ENCODE peak calls at places on chromosome 12, in six cellular contexts. C is cardiac muscle cell; H is activated CD8-positive, alpha-beta T cell treated with anti-CD3 and anti-CD28 coated beads for 36 hours; W is GM12865; E is lower lobe of right lung; B is LNCaP clone FGC. F is an unnamed sample.

GRCh38 chr12:62660763-62661162 is 194.1 kb downstream of the MON2 start:
- DNase-seq in C (no peak), H (no peak), W (no peak), E (no peak), B (no peak), F (no peak)

GRCh38 chr12:100141666-100141997 is 1.0 kb downstream of the BLTP3B start:
- DNase-seq in C (no peak), H (peak; percentile 53), W (peak; percentile 56), E (no peak), B (no peak), F (peak; percentile 31)

GRCh38 chr12:127670294-127670693 is 596.7 kb upstream of the TMEM132C start:
- DNase-seq in C (no peak), H (no peak), W (no peak), E (no peak), B (no peak), F (no peak)

GRCh38 chr12:109102491-109102890 is 5.1 kb downstream of the UNG start:
- DNase-seq in C (no peak), H (no peak), W (no peak), E (no peak), B (no peak), F (no peak)

GRCh38 chr12:93146278-93146939 is 217.3 kb upstream of the EEA1 start:
- DNase-seq in C (no peak), H (no peak), W (no peak), E (no peak), B (no peak), F (no peak)

GRCh38 chr12:21828111-21828775 is 53.7 kb upstream of the KCNJ8 start:
- DNase-seq in C (no peak), H (no peak), W (no peak), E (no peak), B (no peak), F (no peak)

GRCh38 chr12:123532021-123532420 is 1.5 kb downstream of the RILPL1 start:
- DNase-seq in C (no peak), H (peak; percentile 15), W (peak; percentile 55), E (no peak), B (no peak), F (peak; percentile 56)

GRCh38 chr12:67681145-67681778 is 32.7 kb downstream of the DYRK2 start:
- DNase-seq in C (no peak), H (no peak), W (no peak), E (no peak), B (no peak), F (no peak)

GRCh38 chr12:20421338-20421890 is 53.1 kb downstream of the PDE3A start:
- DNase-seq in C (peak; percentile 36), H (peak; percentile 6), W (peak; percentile 7), E (no peak), B (peak; percentile 63), F (peak; percentile 2)

GRCh38 chr12:54390668-54391551 is 6.4 kb upstream of the ZNF385A start:
- DNase-seq in C (peak; percentile 81), H (peak; percentile 84), W (peak; percentile 64), E (no peak), B (no peak), F (peak; percentile 88)

GRCh38 chr12:27277846-27278260 is 33.8 kb downstream of the STK38L start:
- DNase-seq in C (peak; percentile 64), H (peak; percentile 19), W (peak; percentile 73), E (no peak), B (no peak), F (peak; percentile 38)

GRCh38 chr12:53749986-53750811 is 1.6 kb downstream of the CISTR start:
- DNase-seq in C (no peak), H (no peak), W (no peak), E (no peak), B (no peak), F (no peak)

GRCh38 chr12:124289634-124290600 is 5.0 kb upstream of the RFLNA start:
- DNase-seq in C (no peak), H (no peak), W (no peak), E (peak; percentile 44), B (no peak), F (no peak)

GRCh38 chr12:81083906-81084513 is 6.1 kb downstream of the ACSS3 start:
- DNase-seq in C (no peak), H (no peak), W (no peak), E (no peak), B (no peak), F (no peak)

GRCh38 chr12:112557954-112558630 is 139.3 kb downstream of the PTPN11 start:
- DNase-seq in C (no peak), H (no peak), W (no peak), E (no peak), B (no peak), F (no peak)

GRCh38 chr12:27818421-27818918 is 38.4 kb upstream of the MANSC4 start:
- DNase-seq in C (no peak), H (no peak), W (no peak), E (no peak), B (no peak), F (no peak)

GRCh38 chr12:125216720-125217119 is 151.5 kb downstream of the AACS start:
- DNase-seq in C (no peak), H (no peak), W (no peak), E (no peak), B (no peak), F (no peak)

GRCh38 chr12:108948369-108948768 is 68.5 kb downstream of the DAO start:
- DNase-seq in C (no peak), H (no peak), W (no peak), E (no peak), B (no peak), F (no peak)

GRCh38 chr12:126914170-126914796 is 1352.7 kb upstream of the TMEM132C start:
- DNase-seq in C (no peak), H (no peak), W (no peak), E (no peak), B (no peak), F (no peak)

GRCh38 chr12:27319394-27319793 is 13.2 kb upstream of the BMAL2 start:
- DNase-seq in C (no peak), H (no peak), W (no peak), E (no peak), B (no peak), F (no peak)

GRCh38 chr12:6914246-6914947 is at the start of gene ENO2:
- DNase-seq in C (peak; percentile 80), H (peak; percentile 88), W (peak; percentile 72), E (peak; percentile 82), B (no peak), F (peak; percentile 92)

GRCh38 chr12:58346032-58346632 is 404.8 kb downstream of the ATP23 start:
- DNase-seq in C (peak; percentile 51), H (no peak), W (peak; percentile 24), E (no peak), B (no peak), F (peak; percentile 32)

DNA sequence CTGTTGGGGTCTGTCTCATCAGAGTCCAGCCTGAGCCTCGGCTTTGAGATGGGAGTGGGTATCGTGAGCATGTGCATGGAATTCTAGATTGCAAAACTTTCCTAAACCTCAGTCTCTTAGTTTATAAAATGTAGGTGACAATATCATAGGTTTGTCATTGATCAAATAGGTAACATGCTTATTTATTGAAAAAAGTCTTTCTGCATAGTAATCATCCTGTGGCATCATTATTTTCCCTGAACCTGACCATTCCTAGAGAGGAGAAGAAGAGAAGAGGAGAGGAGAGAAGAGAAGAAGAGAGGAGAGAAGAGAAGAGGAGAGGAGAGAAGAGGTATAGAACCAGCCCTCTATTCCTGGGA is 4.1 kb downstream of the SMIM41 start:
- DNase-seq in C (no peak), H (no peak), W (no peak), E (no peak), B (no peak), F (no peak)
- TF ChIP-seq CTCF in C (no peak), H (peak; percentile 13), W (no peak), E (no peak), B (no peak), F (no peak)

GRCh38 chr12:91630906-91631305 is 448.3 kb upstream of the DCN start:
- DNase-seq in C (no peak), H (no peak), W (no peak), E (no peak), B (no peak), F (no peak)

GRCh38 chr12:91632042-91632786 is 449.6 kb upstream of the DCN start:
- DNase-seq in C (no peak), H (no peak), W (no peak), E (no peak), B (no peak), F (no peak)

GRCh38 chr12:91633206-91633605 is 450.6 kb upstream of the DCN start:
- DNase-seq in C (no peak), H (no peak), W (no peak), E (no peak), B (no peak), F (no peak)

GRCh38 chr12:91636721-91637120 is 454.1 kb upstream of the DCN start:
- DNase-seq in C (no peak), H (no peak), W (no peak), E (no peak), B (no peak), F (no peak)

DNA sequence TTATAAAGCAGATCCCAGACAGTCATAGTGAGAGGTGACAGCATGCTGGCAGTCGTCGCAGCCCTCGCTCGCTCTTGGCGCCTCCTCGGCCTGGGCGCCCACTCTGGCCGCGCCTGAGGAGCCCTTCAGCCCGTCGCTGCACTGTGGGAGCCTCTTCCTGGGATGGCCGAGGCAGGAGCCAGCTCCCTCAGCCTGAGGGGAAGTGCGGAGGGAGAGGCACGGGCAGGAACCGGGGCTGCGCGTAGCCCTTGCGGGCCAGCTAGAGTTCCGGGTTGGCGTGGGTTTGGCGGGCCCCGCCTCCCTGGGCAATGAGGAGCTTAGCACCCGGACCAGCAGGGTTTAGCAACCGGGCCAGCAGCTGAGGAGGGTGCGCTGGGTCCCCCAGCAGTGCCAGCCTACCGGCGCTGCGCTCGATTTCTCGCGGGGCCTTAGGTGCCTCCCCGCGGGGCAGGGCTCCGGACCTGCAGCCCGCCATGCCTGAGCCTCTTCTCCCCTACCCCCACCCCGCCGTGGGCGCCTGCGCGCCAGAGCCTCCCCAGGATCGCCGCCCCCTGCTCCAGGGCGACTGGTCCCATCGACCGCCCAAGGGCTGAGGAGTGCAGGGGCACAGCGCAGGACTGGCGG is 451.2 kb upstream of the DCN start:
- DNase-seq in C (no peak), H (no peak), W (no peak), E (no peak), B (no peak), F (no peak)
- TF ChIP-seq CTCF in C (no peak), H (no peak), W (no peak), E (no peak), B (no peak), F (no peak)

GRCh38 chr12:49553512-49554088 is 14.3 kb downstream of the MCRS1 start:
- DNase-seq in C (no peak), H (peak; percentile 26), W (peak; percentile 48), E (no peak), B (peak; percentile 36), F (peak; percentile 76)
- TF ChIP-seq CTCF in C (peak; percentile 31), H (peak; percentile 73), W (peak; percentile 41), E (peak; percentile 30), B (peak; percentile 90), F (peak; percentile 32)

GRCh38 chr12:29427964-29428363 is 47.0 kb upstream of the ERGIC2 start:
- DNase-seq in C (no peak), H (no peak), W (peak; percentile 57), E (no peak), B (no peak), F (peak; percentile 60)
- TF ChIP-seq CTCF in C (peak; percentile 48), H (peak; percentile 17), W (peak; percentile 41), E (peak; percentile 16), B (peak; percentile 7), F (peak; percentile 28)